ENCODE peak calls at places on chromosomes 11 and 22, in ten cellular contexts. One of them, this sample, is unnamed.
A peak's percentile ranks its signal among the peaks of the same experiment; 100 is the strongest.

GRCh38 chr11:128920651-128921050 is 22.0 kb downstream of the TP53AIP1 start:
- DNase-seq in nucleus accumbens: no peak
- DNase-seq in activated naive CD8-positive, alpha-beta T cell treated with anti-CD3 and anti-CD28 coated beads, Interleukin-2, amount 50 U/mL, for 24 hours: no peak
- DNase-seq in GM06990: no peak
- DNase-seq in hypothalamus: no peak
- DNase-seq in posterior cingulate gyrus: no peak
- DNase-seq in astrocyte of the cerebellum: no peak
- DNase-seq in SK-N-SH: no peak
- DNase-seq in CD4-positive, alpha-beta T cell: no peak
- DNase-seq in GDM1: no peak
- DNase-seq in this sample: no peak

GRCh38 chr11:1338201-1339065 is 29.0 kb upstream of the TOLLIP start:
- DNase-seq in astrocyte of the cerebellum: no peak
- DNase-seq in hypothalamus: no peak
- DNase-seq in posterior cingulate gyrus: no peak
- DNase-seq in nucleus accumbens: no peak
- DNase-seq in SK-N-SH: peak; percentile 15
- DNase-seq in GDM1: no peak
- DNase-seq in GM06990: no peak
- DNase-seq in activated naive CD8-positive, alpha-beta T cell treated with anti-CD3 and anti-CD28 coated beads, Interleukin-2, amount 50 U/mL, for 24 hours: no peak
- DNase-seq in CD4-positive, alpha-beta T cell: no peak
- DNase-seq in this sample: no peak

GRCh38 chr11:47253660-47254059 is 4.1 kb upstream of the NR1H3 start:
- DNase-seq in astrocyte of the cerebellum: no peak
- DNase-seq in GDM1: no peak
- DNase-seq in GM06990: no peak
- DNase-seq in SK-N-SH: no peak
- DNase-seq in CD4-positive, alpha-beta T cell: no peak
- DNase-seq in posterior cingulate gyrus: no peak
- DNase-seq in hypothalamus: no peak
- DNase-seq in nucleus accumbens: no peak
- DNase-seq in activated naive CD8-positive, alpha-beta T cell treated with anti-CD3 and anti-CD28 coated beads, Interleukin-2, amount 50 U/mL, for 24 hours: no peak
- DNase-seq in this sample: no peak

GRCh38 chr11:393219-394033 is 583 bp upstream of the PKP3 start:
- DNase-seq in activated naive CD8-positive, alpha-beta T cell treated with anti-CD3 and anti-CD28 coated beads, Interleukin-2, amount 50 U/mL, for 24 hours: no peak
- DNase-seq in SK-N-SH: no peak
- DNase-seq in nucleus accumbens: no peak
- DNase-seq in astrocyte of the cerebellum: no peak
- DNase-seq in GM06990: no peak
- DNase-seq in posterior cingulate gyrus: no peak
- DNase-seq in CD4-positive, alpha-beta T cell: no peak
- DNase-seq in GDM1: no peak
- DNase-seq in hypothalamus: no peak
- DNase-seq in this sample: no peak

GRCh38 chr11:114183041-114183511 is 113.1 kb upstream of the NNMT start:
- DNase-seq in nucleus accumbens: no peak
- DNase-seq in SK-N-SH: no peak
- DNase-seq in hypothalamus: no peak
- DNase-seq in astrocyte of the cerebellum: no peak
- DNase-seq in CD4-positive, alpha-beta T cell: peak; percentile 57
- DNase-seq in posterior cingulate gyrus: no peak
- DNase-seq in GDM1: no peak
- DNase-seq in GM06990: no peak
- DNase-seq in activated naive CD8-positive, alpha-beta T cell treated with anti-CD3 and anti-CD28 coated beads, Interleukin-2, amount 50 U/mL, for 24 hours: peak; percentile 55
- DNase-seq in this sample: no peak

GRCh38 chr22:35629406-35630234 is 12.5 kb upstream of the MB start:
- DNase-seq in activated naive CD8-positive, alpha-beta T cell treated with anti-CD3 and anti-CD28 coated beads, Interleukin-2, amount 50 U/mL, for 24 hours: peak; percentile 77
- DNase-seq in posterior cingulate gyrus: no peak
- DNase-seq in hypothalamus: no peak
- DNase-seq in CD4-positive, alpha-beta T cell: peak; percentile 21
- DNase-seq in GDM1: peak; percentile 63
- DNase-seq in astrocyte of the cerebellum: peak; percentile 98
- DNase-seq in GM06990: peak; percentile 70
- DNase-seq in nucleus accumbens: no peak
- DNase-seq in SK-N-SH: no peak
- DNase-seq in this sample: no peak

GRCh38 chr22:49021926-49022815 is 805.5 kb downstream of the BRD1 start:
- DNase-seq in GDM1: no peak
- DNase-seq in activated naive CD8-positive, alpha-beta T cell treated with anti-CD3 and anti-CD28 coated beads, Interleukin-2, amount 50 U/mL, for 24 hours: no peak
- DNase-seq in posterior cingulate gyrus: no peak
- DNase-seq in nucleus accumbens: no peak
- DNase-seq in GM06990: no peak
- DNase-seq in astrocyte of the cerebellum: no peak
- DNase-seq in SK-N-SH: no peak
- DNase-seq in hypothalamus: no peak
- DNase-seq in CD4-positive, alpha-beta T cell: no peak
- DNase-seq in this sample: no peak

GRCh38 chr22:23245045-23245798 is 64.9 kb downstream of the BCR start:
- DNase-seq in GM06990: no peak
- DNase-seq in nucleus accumbens: no peak
- DNase-seq in posterior cingulate gyrus: no peak
- DNase-seq in CD4-positive, alpha-beta T cell: no peak
- DNase-seq in GDM1: no peak
- DNase-seq in activated naive CD8-positive, alpha-beta T cell treated with anti-CD3 and anti-CD28 coated beads, Interleukin-2, amount 50 U/mL, for 24 hours: peak; percentile 28
- DNase-seq in SK-N-SH: no peak
- DNase-seq in astrocyte of the cerebellum: peak; percentile 8
- DNase-seq in hypothalamus: no peak
- DNase-seq in this sample: no peak

GRCh38 chr11:17939542-17939941 is 73.3 kb downstream of the SERGEF start:
- DNase-seq in posterior cingulate gyrus: no peak
- DNase-seq in CD4-positive, alpha-beta T cell: no peak
- DNase-seq in astrocyte of the cerebellum: no peak
- DNase-seq in GM06990: no peak
- DNase-seq in SK-N-SH: no peak
- DNase-seq in GDM1: no peak
- DNase-seq in nucleus accumbens: no peak
- DNase-seq in activated naive CD8-positive, alpha-beta T cell treated with anti-CD3 and anti-CD28 coated beads, Interleukin-2, amount 50 U/mL, for 24 hours: no peak
- DNase-seq in hypothalamus: no peak
- DNase-seq in this sample: no peak

GRCh38 chr22:36931446-36931845 is 18.0 kb downstream of the CSF2RB start:
- DNase-seq in CD4-positive, alpha-beta T cell: no peak
- DNase-seq in activated naive CD8-positive, alpha-beta T cell treated with anti-CD3 and anti-CD28 coated beads, Interleukin-2, amount 50 U/mL, for 24 hours: no peak
- DNase-seq in astrocyte of the cerebellum: no peak
- DNase-seq in hypothalamus: no peak
- DNase-seq in nucleus accumbens: no peak
- DNase-seq in GM06990: no peak
- DNase-seq in SK-N-SH: no peak
- DNase-seq in posterior cingulate gyrus: no peak
- DNase-seq in GDM1: no peak
- DNase-seq in this sample: no peak